ENCODE peak calls at places on chromosomes 3 and 15, in four cellular contexts. One of them, this sample, is unnamed.

GRCh38 chr3:59235221-59236012 is 185.6 kb upstream of the CFAP20DC start:
- DNase-seq in fibroblast of lung: peak; percentile 33
- DNase-seq in RWPE1: no peak
- DNase-seq in SK-N-SH: no peak
- DNase-seq in this sample: no peak

GRCh38 chr3:14183015-14183577 is 4.5 kb downstream of the LSM3 start:
- DNase-seq in fibroblast of lung: no peak
- DNase-seq in RWPE1: no peak
- DNase-seq in SK-N-SH: no peak
- DNase-seq in this sample: no peak

GRCh38 chr15:59160880-59161593 is 45.6 kb upstream of the LDHAL6B start:
- DNase-seq in fibroblast of lung: no peak
- DNase-seq in RWPE1: no peak
- DNase-seq in SK-N-SH: peak; percentile 72
- DNase-seq in this sample: no peak

GRCh38 chr15:26731965-26732364 is 40.9 kb downstream of the GABRB3 start:
- DNase-seq in fibroblast of lung: no peak
- DNase-seq in RWPE1: no peak
- DNase-seq in SK-N-SH: no peak
- DNase-seq in this sample: no peak

GRCh38 chr15:88255496-88256171 is 905 bp downstream of the NTRK3 start:
- DNase-seq in fibroblast of lung: peak; percentile 77
- DNase-seq in RWPE1: peak; percentile 39
- DNase-seq in SK-N-SH: peak; percentile 91
- DNase-seq in this sample: no peak

GRCh38 chr15:35533130-35534110 is 12.5 kb downstream of the DPH6 start:
- DNase-seq in fibroblast of lung: peak; percentile 80
- DNase-seq in RWPE1: no peak
- DNase-seq in SK-N-SH: no peak
- DNase-seq in this sample: no peak

GRCh38 chr15:37098468-37099320 is 1.7 kb downstream of the MEIS2 start:
- DNase-seq in fibroblast of lung: no peak
- DNase-seq in RWPE1: peak; percentile 48
- DNase-seq in SK-N-SH: peak; percentile 53
- DNase-seq in this sample: no peak

GRCh38 chr3:195270350-195271115 is 426 bp downstream of the XXYLT1 start:
- DNase-seq in fibroblast of lung: peak; percentile 70
- DNase-seq in RWPE1: peak; percentile 57
- DNase-seq in SK-N-SH: peak; percentile 72
- DNase-seq in this sample: no peak

GRCh38 chr3:13016726-13017255 is 56.4 kb downstream of the IQSEC1 start:
- DNase-seq in fibroblast of lung: no peak
- DNase-seq in RWPE1: no peak
- DNase-seq in SK-N-SH: no peak
- DNase-seq in this sample: no peak

GRCh38 chr3:171532294-171532693 is 72.1 kb upstream of the TNIK start:
- DNase-seq in fibroblast of lung: no peak
- DNase-seq in RWPE1: no peak
- DNase-seq in SK-N-SH: no peak
- DNase-seq in this sample: no peak

GRCh38 chr3:153973722-153974121 is 147.5 kb upstream of the ARHGEF26 start:
- DNase-seq in fibroblast of lung: no peak
- DNase-seq in RWPE1: no peak
- DNase-seq in SK-N-SH: no peak
- DNase-seq in this sample: no peak

GRCh38 chr3:105277656-105278055 is 89.1 kb upstream of the ALCAM start:
- DNase-seq in fibroblast of lung: peak; percentile 45
- DNase-seq in RWPE1: no peak
- DNase-seq in SK-N-SH: no peak
- DNase-seq in this sample: peak; percentile 43

GRCh38 chr3:27596334-27596841 is 112.2 kb upstream of the SLC4A7 start:
- DNase-seq in fibroblast of lung: peak; percentile 85
- DNase-seq in RWPE1: no peak
- DNase-seq in SK-N-SH: no peak
- DNase-seq in this sample: no peak

GRCh38 chr3:46748160-46748559 is 30.5 kb upstream of the PRSS50 start:
- DNase-seq in fibroblast of lung: no peak
- DNase-seq in RWPE1: no peak
- DNase-seq in SK-N-SH: no peak
- DNase-seq in this sample: no peak

GRCh38 chr3:126990890-126991289 is 8.0 kb downstream of the PLXNA1 start:
- DNase-seq in fibroblast of lung: no peak
- DNase-seq in RWPE1: no peak
- DNase-seq in SK-N-SH: no peak
- DNase-seq in this sample: no peak

GRCh38 chr3:185585523-185585861 is 603 bp upstream of the SENP2 start:
- DNase-seq in fibroblast of lung: no peak
- DNase-seq in RWPE1: no peak
- DNase-seq in SK-N-SH: peak; percentile 16
- DNase-seq in this sample: no peak

GRCh38 chr3:65479118-65479517 is 559.6 kb downstream of the MAGI1 start:
- DNase-seq in fibroblast of lung: no peak
- DNase-seq in RWPE1: no peak
- DNase-seq in SK-N-SH: no peak
- DNase-seq in this sample: no peak

GRCh38 chr3:55000946-55001345 is 73.1 kb upstream of the LRTM1 start:
- DNase-seq in fibroblast of lung: peak; percentile 34
- DNase-seq in RWPE1: no peak
- DNase-seq in SK-N-SH: no peak
- DNase-seq in this sample: no peak

GRCh38 chr3:196932600-196932999 is 9.7 kb downstream of the NCBP2 start:
- DNase-seq in fibroblast of lung: no peak
- DNase-seq in RWPE1: no peak
- DNase-seq in SK-N-SH: no peak
- DNase-seq in this sample: no peak

GRCh38 chr3:183131735-183132134 is 30.8 kb downstream of the LAMP3 start:
- DNase-seq in fibroblast of lung: peak; percentile 19
- DNase-seq in RWPE1: peak; percentile 34
- DNase-seq in SK-N-SH: no peak
- DNase-seq in this sample: no peak

GRCh38 chr15:78382114-78382886 is 42.1 kb downstream of the CRABP1 start:
- DNase-seq in fibroblast of lung: no peak
- DNase-seq in RWPE1: no peak
- DNase-seq in SK-N-SH: no peak
- DNase-seq in this sample: no peak

GRCh38 chr3:195895078-195895899 is 13.1 kb downstream of the TNK2 start:
- DNase-seq in fibroblast of lung: no peak
- DNase-seq in RWPE1: no peak
- DNase-seq in SK-N-SH: peak; percentile 84
- DNase-seq in this sample: no peak

GRCh38 chr3:197367081-197367780 is 68.8 kb upstream of the DLG1 start:
- DNase-seq in fibroblast of lung: peak; percentile 97
- DNase-seq in RWPE1: peak; percentile 87
- DNase-seq in SK-N-SH: peak; percentile 16
- DNase-seq in this sample: peak; percentile 86

GRCh38 chr3:52683611-52684010 is 2.1 kb downstream of the PBRM1 start:
- DNase-seq in fibroblast of lung: no peak
- DNase-seq in RWPE1: no peak
- DNase-seq in SK-N-SH: no peak
- DNase-seq in this sample: no peak

GRCh38 chr3:63232764-63233396 is 45.2 kb upstream of the SYNPR start:
- DNase-seq in fibroblast of lung: peak; percentile 9
- DNase-seq in RWPE1: no peak
- DNase-seq in SK-N-SH: no peak
- DNase-seq in this sample: no peak

GRCh38 chr3:128278761-128279593 is 125.7 kb downstream of the EEFSEC start:
- DNase-seq in fibroblast of lung: peak; percentile 89
- DNase-seq in RWPE1: no peak
- DNase-seq in SK-N-SH: peak; percentile 88
- DNase-seq in this sample: no peak

GRCh38 chr3:101179637-101180036 is 140.7 kb downstream of the IMPG2 start:
- DNase-seq in fibroblast of lung: peak; percentile 18
- DNase-seq in RWPE1: no peak
- DNase-seq in SK-N-SH: no peak
- DNase-seq in this sample: no peak

GRCh38 chr15:40847225-40847961 is 3.5 kb downstream of the SPINT1 start:
- DNase-seq in fibroblast of lung: peak; percentile 36
- DNase-seq in RWPE1: peak; percentile 78
- DNase-seq in SK-N-SH: peak; percentile 51
- DNase-seq in this sample: no peak

GRCh38 chr3:38556640-38557358 is 60.7 kb downstream of the EXOG start:
- DNase-seq in fibroblast of lung: no peak
- DNase-seq in RWPE1: no peak
- DNase-seq in SK-N-SH: no peak
- DNase-seq in this sample: no peak

GRCh38 chr3:33658971-33659848 is 58.8 kb downstream of the CLASP2 start:
- DNase-seq in fibroblast of lung: peak; percentile 83
- DNase-seq in RWPE1: no peak
- DNase-seq in SK-N-SH: peak; percentile 74
- DNase-seq in this sample: no peak

GRCh38 chr3:70824785-70825184 is 512.3 kb upstream of the MDFIC2 start:
- DNase-seq in fibroblast of lung: peak; percentile 97
- DNase-seq in RWPE1: peak; percentile 67
- DNase-seq in SK-N-SH: no peak
- DNase-seq in this sample: no peak

GRCh38 chr15:72728821-72729220 is 42.8 kb downstream of the BBS4 start:
- DNase-seq in fibroblast of lung: no peak
- DNase-seq in RWPE1: no peak
- DNase-seq in SK-N-SH: no peak
- DNase-seq in this sample: no peak

GRCh38 chr15:59792359-59792758 is 103.2 kb upstream of the BNIP2 start:
- DNase-seq in fibroblast of lung: no peak
- DNase-seq in RWPE1: no peak
- DNase-seq in SK-N-SH: peak; percentile 14
- DNase-seq in this sample: no peak

GRCh38 chr3:105284876-105285275 is 81.8 kb upstream of the ALCAM start:
- DNase-seq in fibroblast of lung: peak; percentile 10
- DNase-seq in RWPE1: no peak
- DNase-seq in SK-N-SH: no peak
- DNase-seq in this sample: peak; percentile 31

GRCh38 chr15:43270676-43271306 is 4.1 kb upstream of the TGM5 start:
- DNase-seq in fibroblast of lung: no peak
- DNase-seq in RWPE1: no peak
- DNase-seq in SK-N-SH: no peak
- DNase-seq in this sample: no peak

GRCh38 chr3:149816986-149817385 is 4.0 kb downstream of the RNF13 start:
- DNase-seq in fibroblast of lung: no peak
- DNase-seq in RWPE1: peak; percentile 59
- DNase-seq in SK-N-SH: no peak
- DNase-seq in this sample: no peak
- H3K27ac ChIP-seq in fibroblast of lung: no peak overlapping the region
- H3K27ac ChIP-seq in RWPE1: no peak overlapping the region
- H3K27ac ChIP-seq in SK-N-SH: no peak overlapping the region
- H3K27ac ChIP-seq in this sample: peak overlapping the region; percentile 98

GRCh38 chr15:33009026-33009425 is 185.5 kb downstream of the FMN1 start:
- DNase-seq in fibroblast of lung: no peak
- DNase-seq in RWPE1: no peak
- DNase-seq in SK-N-SH: no peak
- DNase-seq in this sample: no peak

GRCh38 chr15:33009603-33010002 is 184.9 kb downstream of the FMN1 start:
- DNase-seq in fibroblast of lung: no peak
- DNase-seq in RWPE1: no peak
- DNase-seq in SK-N-SH: no peak
- DNase-seq in this sample: no peak

GRCh38 chr15:33007295-33007855 is 187.1 kb downstream of the FMN1 start:
- DNase-seq in fibroblast of lung: peak; percentile 62
- DNase-seq in RWPE1: peak; percentile 26
- DNase-seq in SK-N-SH: no peak
- DNase-seq in this sample: no peak

GRCh38 chr15:33008284-33009011 is 186.1 kb downstream of the FMN1 start:
- DNase-seq in fibroblast of lung: peak; percentile 98
- DNase-seq in RWPE1: no peak
- DNase-seq in SK-N-SH: no peak
- DNase-seq in this sample: no peak

DNA sequence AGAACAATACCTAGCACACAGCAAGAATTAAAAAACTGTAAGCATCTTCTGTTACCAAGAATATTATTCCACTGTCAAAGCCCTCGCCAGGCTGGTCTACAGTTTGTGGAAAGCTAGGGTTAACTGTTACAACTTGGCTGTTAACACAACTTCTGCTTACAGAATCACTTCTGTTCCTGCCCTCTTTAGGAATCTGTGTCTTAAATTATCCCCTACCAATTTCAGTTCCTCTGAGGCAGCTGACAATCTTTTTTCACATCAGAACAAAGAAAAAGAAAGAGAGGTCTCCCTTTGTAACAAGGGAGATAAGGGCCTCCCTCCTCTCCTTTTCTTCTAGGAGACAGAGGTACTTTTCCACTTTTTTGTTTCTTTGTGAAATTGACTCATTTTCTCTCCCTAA is 188.9 kb downstream of the FMN1 start:
- DNase-seq in fibroblast of lung: no peak
- DNase-seq in RWPE1: no peak
- DNase-seq in SK-N-SH: no peak
- DNase-seq in this sample: no peak
- H3K27ac ChIP-seq in fibroblast of lung: no peak overlapping the region
- H3K27ac ChIP-seq in RWPE1: no peak overlapping the region
- H3K27ac ChIP-seq in SK-N-SH: no peak overlapping the region
- H3K27ac ChIP-seq in this sample: no peak overlapping the region

GRCh38 chr3:74692-75243 is 121.8 kb upstream of the CHL1 start:
- DNase-seq in fibroblast of lung: no peak
- DNase-seq in RWPE1: no peak
- DNase-seq in SK-N-SH: no peak
- DNase-seq in this sample: no peak
- H3K27ac ChIP-seq in fibroblast of lung: no peak overlapping the region
- H3K27ac ChIP-seq in RWPE1: no peak overlapping the region
- H3K27ac ChIP-seq in SK-N-SH: no peak overlapping the region
- H3K27ac ChIP-seq in this sample: no peak overlapping the region

GRCh38 chr3:119557192-119557873 is 2.1 kb downstream of the CD80 start:
- DNase-seq in fibroblast of lung: no peak
- DNase-seq in RWPE1: no peak
- DNase-seq in SK-N-SH: no peak
- DNase-seq in this sample: no peak

GRCh38 chr3:119557874-119558264 is 1.5 kb downstream of the CD80 start:
- DNase-seq in fibroblast of lung: no peak
- DNase-seq in RWPE1: no peak
- DNase-seq in SK-N-SH: no peak
- DNase-seq in this sample: no peak

GRCh38 chr3:119559441-119559963 is at the start of gene CD80:
- DNase-seq in fibroblast of lung: peak; percentile 41
- DNase-seq in RWPE1: peak; percentile 19
- DNase-seq in SK-N-SH: no peak
- DNase-seq in this sample: no peak

GRCh38 chr3:119560160-119560559 is 746 bp upstream of the CD80 start:
- DNase-seq in fibroblast of lung: no peak
- DNase-seq in RWPE1: no peak
- DNase-seq in SK-N-SH: no peak
- DNase-seq in this sample: no peak

GRCh38 chr3:119558528-119559339 is 680 bp downstream of the CD80 start:
- DNase-seq in fibroblast of lung: no peak
- DNase-seq in RWPE1: no peak
- DNase-seq in SK-N-SH: no peak
- DNase-seq in this sample: no peak
- H3K27ac ChIP-seq in fibroblast of lung: no peak overlapping the region
- H3K27ac ChIP-seq in RWPE1: no peak overlapping the region
- H3K27ac ChIP-seq in SK-N-SH: no peak overlapping the region
- H3K27ac ChIP-seq in this sample: no peak overlapping the region